ENCODE peak calls at places on chromosomes 5 and 9, in nine cellular contexts. One of them, this sample, is unnamed.

GRCh38 chr5:72436796-72437471 is 70.3 kb downstream of the ZNF366 start:
- DNase-seq in MM.1S: no peak
- DNase-seq in transverse colon: no peak
- DNase-seq in BE2C: no peak
- DNase-seq in mammary epithelial cell: no peak
- DNase-seq in WERI-Rb-1: no peak
- DNase-seq in right lobe of liver: no peak
- DNase-seq in GM12878: no peak
- DNase-seq in GM23338: no peak
- DNase-seq in this sample: peak

GRCh38 chr5:5306696-5307095 is 115.8 kb upstream of the ICE1 start:
- DNase-seq in MM.1S: no peak
- DNase-seq in transverse colon: no peak
- DNase-seq in BE2C: no peak
- DNase-seq in mammary epithelial cell: no peak
- DNase-seq in WERI-Rb-1: no peak
- DNase-seq in right lobe of liver: no peak
- DNase-seq in GM12878: no peak
- DNase-seq in GM23338: no peak
- DNase-seq in this sample: peak

GRCh38 chr5:136201870-136202269 is 8.9 kb upstream of the SMIM32 start:
- DNase-seq in MM.1S: no peak
- DNase-seq in transverse colon: no peak
- DNase-seq in BE2C: no peak
- DNase-seq in mammary epithelial cell: no peak
- DNase-seq in WERI-Rb-1: no peak
- DNase-seq in right lobe of liver: peak
- DNase-seq in GM12878: no peak
- DNase-seq in GM23338: no peak
- DNase-seq in this sample: no peak

GRCh38 chr9:125613156-125613555 is 93.9 kb downstream of the MAPKAP1 start:
- DNase-seq in MM.1S: no peak
- DNase-seq in transverse colon: no peak
- DNase-seq in BE2C: no peak
- DNase-seq in mammary epithelial cell: no peak
- DNase-seq in WERI-Rb-1: no peak
- DNase-seq in right lobe of liver: no peak
- DNase-seq in GM12878: no peak
- DNase-seq in GM23338: peak
- DNase-seq in this sample: no peak

GRCh38 chr5:134003064-134003956 is 1.5 kb downstream of the VDAC1 start:
- DNase-seq in MM.1S: no peak
- DNase-seq in transverse colon: no peak
- DNase-seq in BE2C: no peak
- DNase-seq in mammary epithelial cell: no peak
- DNase-seq in WERI-Rb-1: no peak
- DNase-seq in right lobe of liver: no peak
- DNase-seq in GM12878: no peak
- DNase-seq in GM23338: peak
- DNase-seq in this sample: no peak

GRCh38 chr9:79686381-79687130 is 114.8 kb downstream of the TLE4 start:
- DNase-seq in MM.1S: no peak
- DNase-seq in transverse colon: no peak
- DNase-seq in BE2C: no peak
- DNase-seq in mammary epithelial cell: peak
- DNase-seq in WERI-Rb-1: no peak
- DNase-seq in right lobe of liver: no peak
- DNase-seq in GM12878: no peak
- DNase-seq in GM23338: no peak
- DNase-seq in this sample: peak

GRCh38 chr5:169416583-169417196 is 115.8 kb upstream of the SLIT3 start:
- DNase-seq in MM.1S: peak
- DNase-seq in transverse colon: peak
- DNase-seq in BE2C: no peak
- DNase-seq in mammary epithelial cell: peak
- DNase-seq in WERI-Rb-1: peak
- DNase-seq in right lobe of liver: no peak
- DNase-seq in GM12878: peak
- DNase-seq in GM23338: no peak
- DNase-seq in this sample: peak

GRCh38 chr9:16384993-16385392 is 485.5 kb downstream of the BNC2 start:
- DNase-seq in MM.1S: no peak
- DNase-seq in transverse colon: no peak
- DNase-seq in BE2C: no peak
- DNase-seq in mammary epithelial cell: no peak
- DNase-seq in WERI-Rb-1: no peak
- DNase-seq in right lobe of liver: no peak
- DNase-seq in GM12878: no peak
- DNase-seq in GM23338: no peak
- DNase-seq in this sample: no peak

GRCh38 chr5:158375531-158375930 is 516.6 kb upstream of the CLINT1 start:
- DNase-seq in MM.1S: no peak
- DNase-seq in transverse colon: no peak
- DNase-seq in BE2C: no peak
- DNase-seq in mammary epithelial cell: no peak
- DNase-seq in WERI-Rb-1: no peak
- DNase-seq in right lobe of liver: no peak
- DNase-seq in GM12878: no peak
- DNase-seq in GM23338: no peak
- DNase-seq in this sample: no peak

GRCh38 chr9:77587036-77587435 is 61.1 kb downstream of the GNA14 start:
- DNase-seq in MM.1S: no peak
- DNase-seq in transverse colon: no peak
- DNase-seq in BE2C: no peak
- DNase-seq in mammary epithelial cell: no peak
- DNase-seq in WERI-Rb-1: no peak
- DNase-seq in right lobe of liver: no peak
- DNase-seq in GM12878: no peak
- DNase-seq in GM23338: no peak
- DNase-seq in this sample: no peak

GRCh38 chr9:96031366-96031824 is 155.9 kb downstream of the ERCC6L2 start:
- DNase-seq in MM.1S: no peak
- DNase-seq in transverse colon: no peak
- DNase-seq in BE2C: peak
- DNase-seq in mammary epithelial cell: no peak
- DNase-seq in WERI-Rb-1: no peak
- DNase-seq in right lobe of liver: peak
- DNase-seq in GM12878: no peak
- DNase-seq in GM23338: no peak
- DNase-seq in this sample: no peak

GRCh38 chr5:140251527-140251973 is 51.4 kb downstream of the PFDN1 start:
- DNase-seq in MM.1S: peak
- DNase-seq in transverse colon: no peak
- DNase-seq in BE2C: no peak
- DNase-seq in mammary epithelial cell: peak
- DNase-seq in WERI-Rb-1: no peak
- DNase-seq in right lobe of liver: no peak
- DNase-seq in GM12878: peak
- DNase-seq in GM23338: no peak
- DNase-seq in this sample: peak

GRCh38 chr5:1048861-1049838 is 40.5 kb downstream of the NKD2 start:
- DNase-seq in MM.1S: no peak
- DNase-seq in transverse colon: no peak
- DNase-seq in BE2C: no peak
- DNase-seq in mammary epithelial cell: no peak
- DNase-seq in WERI-Rb-1: no peak
- DNase-seq in right lobe of liver: no peak
- DNase-seq in GM12878: no peak
- DNase-seq in GM23338: no peak
- DNase-seq in this sample: no peak

GRCh38 chr9:137240321-137240840 is 706 bp upstream of the TUBB4B start:
- DNase-seq in MM.1S: peak
- DNase-seq in transverse colon: peak
- DNase-seq in BE2C: peak
- DNase-seq in mammary epithelial cell: peak
- DNase-seq in WERI-Rb-1: no peak
- DNase-seq in right lobe of liver: peak
- DNase-seq in GM12878: no peak
- DNase-seq in GM23338: no peak
- DNase-seq in this sample: peak

GRCh38 chr5:34718516-34718915 is 62.4 kb downstream of the RAI14 start:
- DNase-seq in MM.1S: no peak
- DNase-seq in transverse colon: no peak
- DNase-seq in BE2C: no peak
- DNase-seq in mammary epithelial cell: no peak
- DNase-seq in WERI-Rb-1: no peak
- DNase-seq in right lobe of liver: no peak
- DNase-seq in GM12878: no peak
- DNase-seq in GM23338: peak
- DNase-seq in this sample: peak

GRCh38 chr5:95988877-95989276 is 27.2 kb upstream of the ELL2 start:
- DNase-seq in MM.1S: no peak
- DNase-seq in transverse colon: no peak
- DNase-seq in BE2C: no peak
- DNase-seq in mammary epithelial cell: no peak
- DNase-seq in WERI-Rb-1: no peak
- DNase-seq in right lobe of liver: no peak
- DNase-seq in GM12878: no peak
- DNase-seq in GM23338: no peak
- DNase-seq in this sample: no peak

GRCh38 chr5:134247411-134247810 is 21.5 kb upstream of the PPP2CA start:
- DNase-seq in MM.1S: no peak
- DNase-seq in transverse colon: no peak
- DNase-seq in BE2C: no peak
- DNase-seq in mammary epithelial cell: peak
- DNase-seq in WERI-Rb-1: no peak
- DNase-seq in right lobe of liver: no peak
- DNase-seq in GM12878: no peak
- DNase-seq in GM23338: no peak
- DNase-seq in this sample: peak

GRCh38 chr5:41517909-41518308 is 7.5 kb upstream of the PLCXD3 start:
- DNase-seq in MM.1S: peak
- DNase-seq in transverse colon: no peak
- DNase-seq in BE2C: no peak
- DNase-seq in mammary epithelial cell: no peak
- DNase-seq in WERI-Rb-1: no peak
- DNase-seq in right lobe of liver: no peak
- DNase-seq in GM12878: no peak
- DNase-seq in GM23338: peak
- DNase-seq in this sample: peak

GRCh38 chr5:41522193-41522786 is 11.9 kb upstream of the PLCXD3 start:
- DNase-seq in MM.1S: no peak
- DNase-seq in transverse colon: no peak
- DNase-seq in BE2C: no peak
- DNase-seq in mammary epithelial cell: no peak
- DNase-seq in WERI-Rb-1: no peak
- DNase-seq in right lobe of liver: no peak
- DNase-seq in GM12878: no peak
- DNase-seq in GM23338: peak
- DNase-seq in this sample: no peak

GRCh38 chr5:41524174-41524573 is 13.8 kb upstream of the PLCXD3 start:
- DNase-seq in MM.1S: no peak
- DNase-seq in transverse colon: no peak
- DNase-seq in BE2C: peak
- DNase-seq in mammary epithelial cell: no peak
- DNase-seq in WERI-Rb-1: peak
- DNase-seq in right lobe of liver: no peak
- DNase-seq in GM12878: no peak
- DNase-seq in GM23338: peak
- DNase-seq in this sample: no peak

GRCh38 chr5:41519801-41520200 is 9.4 kb upstream of the PLCXD3 start:
- DNase-seq in MM.1S: no peak
- DNase-seq in transverse colon: no peak
- DNase-seq in BE2C: no peak
- DNase-seq in mammary epithelial cell: no peak
- DNase-seq in WERI-Rb-1: no peak
- DNase-seq in right lobe of liver: no peak
- DNase-seq in GM12878: no peak
- DNase-seq in GM23338: peak
- DNase-seq in this sample: no peak
- TF ChIP-seq CTCF in MM.1S: peak
- TF ChIP-seq CTCF in transverse colon: no peak
- TF ChIP-seq CTCF in BE2C: peak
- TF ChIP-seq CTCF in mammary epithelial cell: peak
- TF ChIP-seq CTCF in WERI-Rb-1: no peak
- TF ChIP-seq CTCF in right lobe of liver: peak
- TF ChIP-seq CTCF in GM12878: peak
- TF ChIP-seq CTCF in GM23338: peak
- TF ChIP-seq CTCF in this sample: peak

DNA sequence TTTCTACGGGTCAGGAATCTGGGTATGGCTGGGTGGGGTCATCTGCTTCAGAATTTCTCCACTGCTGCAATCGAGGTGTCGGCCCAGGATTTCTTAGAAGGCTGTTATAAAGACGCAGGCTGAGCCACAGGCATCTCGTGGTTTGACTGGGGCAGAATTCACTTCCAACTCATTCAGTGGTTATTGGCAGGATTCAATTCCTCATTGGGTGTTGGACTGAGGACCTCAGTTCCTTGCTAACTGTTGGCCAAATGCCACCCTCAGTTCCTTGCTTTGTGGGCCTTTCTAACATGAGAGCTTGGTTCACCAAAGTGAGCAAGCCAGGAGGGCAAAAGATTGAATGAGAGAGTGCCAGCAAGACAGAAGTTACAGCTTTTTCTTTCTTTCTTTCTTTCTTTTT is 265.2 kb upstream of the VLDLR start:
- DNase-seq in MM.1S: no peak
- DNase-seq in transverse colon: no peak
- DNase-seq in BE2C: no peak
- DNase-seq in mammary epithelial cell: peak
- DNase-seq in WERI-Rb-1: no peak
- DNase-seq in right lobe of liver: no peak
- DNase-seq in GM12878: no peak
- DNase-seq in GM23338: no peak
- DNase-seq in this sample: peak
- H3K4me3 ChIP-seq in MM.1S: no peak
- H3K4me3 ChIP-seq in transverse colon: no peak
- H3K4me3 ChIP-seq in BE2C: no peak
- H3K4me3 ChIP-seq in mammary epithelial cell: no peak
- H3K4me3 ChIP-seq in WERI-Rb-1: no peak
- H3K4me3 ChIP-seq in right lobe of liver: no peak
- H3K4me3 ChIP-seq in GM12878: no peak
- H3K4me3 ChIP-seq in GM23338: no peak
- H3K4me3 ChIP-seq in this sample: no peak

DNA sequence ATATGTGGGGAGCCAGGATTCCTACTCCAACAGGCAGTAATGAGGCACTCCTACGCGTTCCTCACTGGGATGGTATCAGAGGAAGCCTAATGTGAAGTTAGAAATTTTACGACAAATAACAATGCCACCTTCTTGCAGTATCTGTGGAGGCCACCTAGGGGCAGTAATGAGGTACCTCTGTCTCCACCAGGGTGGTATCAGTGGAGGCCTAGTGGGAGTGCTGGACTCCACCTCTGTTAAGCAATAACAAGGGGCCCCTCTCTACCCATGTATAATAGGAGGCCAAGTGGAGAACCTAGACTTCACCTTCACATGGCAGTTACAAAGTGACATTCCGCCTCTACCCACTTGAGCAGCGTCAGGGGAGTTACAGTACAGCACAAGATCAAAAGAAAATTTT is 147.9 kb downstream of the PLPPR1 start:
- DNase-seq in MM.1S: no peak
- DNase-seq in transverse colon: no peak
- DNase-seq in BE2C: peak
- DNase-seq in mammary epithelial cell: no peak
- DNase-seq in WERI-Rb-1: no peak
- DNase-seq in right lobe of liver: no peak
- DNase-seq in GM12878: no peak
- DNase-seq in GM23338: peak
- DNase-seq in this sample: no peak
- TF ChIP-seq CTCF in MM.1S: peak
- TF ChIP-seq CTCF in transverse colon: no peak
- TF ChIP-seq CTCF in BE2C: peak
- TF ChIP-seq CTCF in mammary epithelial cell: peak
- TF ChIP-seq CTCF in WERI-Rb-1: peak
- TF ChIP-seq CTCF in right lobe of liver: peak
- TF ChIP-seq CTCF in GM12878: no peak
- TF ChIP-seq CTCF in GM23338: peak
- TF ChIP-seq CTCF in this sample: no peak

GRCh38 chr5:66232701-66233100 is 88.6 kb downstream of the SREK1 start:
- DNase-seq in MM.1S: no peak
- DNase-seq in transverse colon: no peak
- DNase-seq in BE2C: no peak
- DNase-seq in mammary epithelial cell: no peak
- DNase-seq in WERI-Rb-1: no peak
- DNase-seq in right lobe of liver: no peak
- DNase-seq in GM12878: no peak
- DNase-seq in GM23338: peak
- DNase-seq in this sample: no peak
- H3K4me3 ChIP-seq in MM.1S: no peak
- H3K4me3 ChIP-seq in transverse colon: no peak
- H3K4me3 ChIP-seq in BE2C: no peak
- H3K4me3 ChIP-seq in mammary epithelial cell: no peak
- H3K4me3 ChIP-seq in WERI-Rb-1: no peak
- H3K4me3 ChIP-seq in right lobe of liver: no peak
- H3K4me3 ChIP-seq in GM12878: no peak
- H3K4me3 ChIP-seq in GM23338: no peak
- H3K4me3 ChIP-seq in this sample: no peak

This sample was measured in astrocyte of the spinal cord.